ENCODE peak calls at places on chromosomes 16 and 17, in eight cellular contexts. X is CD8-positive, alpha-beta T cell; N is HFFc6; C is foreskin keratinocyte; A is activated B cell treated with CpG ODN at 0.5 μM for 24 hours; S is spleen; R is fibroblast of pulmonary artery; B is breast epithelium. W is an unnamed sample.

GRCh38 chr17:76145231-76146052 is 4.4 kb upstream of the FOXJ1 start:
- DNase-seq in B (no peak), X (peak), N (no peak), S (peak), R (no peak), C (no peak), A (no peak), W (no peak)

GRCh38 chr16:52561910-52562741 is 15.2 kb upstream of the TOX3 start:
- DNase-seq in B (no peak), N (no peak), R (no peak), S (no peak), C (no peak), X (no peak), A (no peak), W (no peak)

GRCh38 chr16:48409839-48410610 is 24.8 kb upstream of the SIAH1 start:
- DNase-seq in R (peak), S (no peak), N (peak), B (peak), X (no peak), C (peak), A (no peak), W (peak)

GRCh38 chr17:7922499-7923289 is 6.6 kb upstream of the RNF227 start:
- DNase-seq in X (peak), B (peak), C (no peak), N (peak), R (peak), S (peak), A (peak), W (peak)

GRCh38 chr17:64006361-64007088 is 8.4 kb downstream of the PRR29 start:
- DNase-seq in N (no peak), A (no peak), S (peak), X (peak), C (no peak), B (no peak), R (no peak), W (no peak)

GRCh38 chr17:77541995-77542394 is 401.2 kb downstream of the SEC14L1 start:
- DNase-seq in B (no peak), S (no peak), X (no peak), N (no peak), A (no peak), R (no peak), C (no peak), W (no peak)

GRCh38 chr17:64056269-64057005 is 36.0 kb upstream of the ICAM2 start:
- DNase-seq in C (no peak), B (peak), X (no peak), S (no peak), N (no peak), R (no peak), A (no peak), W (no peak)

GRCh38 chr17:37743875-37744632 is 805 bp downstream of the HNF1B start:
- DNase-seq in B (no peak), S (no peak), C (no peak), R (no peak), N (no peak), X (no peak), A (peak), W (no peak)

GRCh38 chr16:17555176-17555575 is 84.4 kb upstream of the XYLT1 start:
- DNase-seq in X (no peak), S (no peak), B (no peak), N (peak), R (peak), C (peak), A (no peak), W (peak)

GRCh38 chr17:57991537-57991936 is 3.5 kb upstream of the VEZF1 start:
- DNase-seq in N (no peak), C (no peak), X (no peak), S (no peak), B (no peak), A (no peak), R (no peak), W (no peak)

GRCh38 chr17:4881761-4882555 is 17.4 kb upstream of the C17orf107 start:
- DNase-seq in A (peak), X (peak), N (peak), S (peak), R (peak), B (peak), C (peak), W (peak)

GRCh38 chr17:56011406-56012131 is 141.7 kb upstream of the ANKFN1 start:
- DNase-seq in S (no peak), N (no peak), A (no peak), B (no peak), C (no peak), R (no peak), X (no peak), W (no peak)

GRCh38 chr17:51398128-51398525 is 137.8 kb downstream of the UTP18 start:
- DNase-seq in A (no peak), C (no peak), S (no peak), N (no peak), B (no peak), X (no peak), R (no peak), W (no peak)

GRCh38 chr16:2194852-2195315 is 1.5 kb downstream of the CASKIN1 start:
- DNase-seq in C (peak), R (peak), S (no peak), X (peak), N (peak), A (no peak), B (peak), W (peak)

GRCh38 chr17:8382052-8382879 is 727 bp downstream of the RPL26 start:
- DNase-seq in A (no peak), S (no peak), X (no peak), C (no peak), B (no peak), R (no peak), N (no peak), W (peak)

GRCh38 chr16:31489616-31490584 is 7.0 kb downstream of the SLC5A2 start:
- DNase-seq in N (no peak), R (no peak), B (no peak), X (no peak), A (no peak), S (no peak), C (no peak), W (no peak)

GRCh38 chr17:54864636-54865420 is 35.8 kb upstream of the TOM1L1 start:
- DNase-seq in B (no peak), R (no peak), N (no peak), A (no peak), X (no peak), C (no peak), S (no peak), W (no peak)

GRCh38 chr16:75251280-75252048 is at the start of gene BCAR1:
- DNase-seq in X (no peak), N (peak), B (peak), A (no peak), R (peak), S (peak), C (peak), W (peak)

GRCh38 chr16:4537376-4538066 is 1.1 kb downstream of the CDIP1 start:
- DNase-seq in B (peak), A (peak), C (peak), R (no peak), N (no peak), S (peak), X (no peak), W (no peak)

DNA sequence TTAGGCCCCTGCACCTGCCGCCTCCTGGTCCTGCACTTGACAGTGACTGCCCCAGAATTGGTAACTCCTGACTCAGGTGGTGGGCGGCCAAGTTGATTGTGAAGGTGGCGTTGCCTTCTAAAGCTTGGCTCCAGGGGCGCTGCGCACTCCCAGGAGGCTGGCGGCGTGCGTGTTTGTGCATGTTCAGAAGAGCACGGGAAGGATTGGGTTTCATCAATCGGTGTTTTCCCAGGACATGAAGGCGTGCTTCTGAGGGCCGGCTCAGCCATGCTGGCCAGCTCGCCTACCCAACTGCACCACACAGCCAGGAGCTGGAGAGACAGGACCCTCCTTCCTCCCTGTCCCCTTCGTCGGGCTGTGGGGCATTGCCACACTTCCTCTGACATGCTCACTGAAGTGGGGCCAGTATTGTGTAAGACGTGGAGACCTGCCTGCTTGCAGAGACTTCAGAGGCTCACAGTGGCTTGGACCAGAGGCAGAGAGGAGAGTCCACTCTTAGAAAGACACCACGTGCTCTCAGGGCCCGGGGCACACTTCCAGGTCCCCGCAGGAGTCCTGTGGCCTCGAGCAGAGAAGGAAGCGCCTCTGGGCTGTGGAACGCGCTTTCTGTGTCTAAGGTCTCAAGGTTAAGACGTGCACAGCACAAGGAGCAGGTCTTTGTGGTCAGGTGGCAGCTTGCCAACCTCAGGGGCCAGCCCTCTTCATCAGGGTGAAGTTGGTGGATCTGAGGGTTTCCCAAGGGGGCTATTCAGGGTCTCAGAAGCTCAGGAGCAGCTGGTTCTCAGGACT is 2.8 kb downstream of the RAB40C start:
- DNase-seq in S (peak), A (no peak), B (peak), C (peak), X (no peak), R (peak), N (no peak), W (peak)
- TF ChIP-seq CTCF in S (no peak), A (no peak), B (no peak), C (peak), X (no peak), R (no peak), N (no peak), W (no peak)

DNA sequence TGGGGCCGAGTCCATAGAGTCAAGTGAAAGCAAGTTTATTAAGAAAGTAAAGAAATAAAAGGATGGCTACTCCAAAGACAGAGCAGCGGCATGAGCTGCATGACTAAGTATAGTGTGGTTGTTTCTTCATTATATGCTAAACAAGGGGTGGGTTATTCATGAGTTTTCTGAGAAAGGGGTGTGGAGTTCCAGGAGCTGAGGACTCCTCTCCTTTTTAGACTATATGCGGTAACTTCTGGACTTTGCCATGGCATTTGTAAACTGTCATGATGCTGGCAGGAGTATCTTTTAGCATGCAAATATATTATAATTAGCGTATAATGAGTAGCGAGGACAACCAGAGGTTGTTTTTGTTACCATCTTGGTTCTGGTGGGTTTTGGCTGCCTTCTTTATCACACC is 820.0 kb downstream of the KCNJ2 start:
- DNase-seq in X (no peak), N (no peak), A (no peak), S (no peak), C (no peak), B (no peak), R (peak), W (no peak)
- TF ChIP-seq CTCF in X (no peak), N (no peak), A (no peak), S (no peak), C (no peak), B (no peak), R (no peak), W (no peak)

GRCh38 chr17:47821424-47822379 is at the start of gene OSBPL7:
- DNase-seq in C (peak), R (peak), A (peak), B (peak), N (peak), S (peak), X (peak), W (peak)
- TF ChIP-seq CTCF in C (peak), R (peak), A (no peak), B (no peak), N (peak), S (no peak), X (no peak), W (peak)

DNA sequence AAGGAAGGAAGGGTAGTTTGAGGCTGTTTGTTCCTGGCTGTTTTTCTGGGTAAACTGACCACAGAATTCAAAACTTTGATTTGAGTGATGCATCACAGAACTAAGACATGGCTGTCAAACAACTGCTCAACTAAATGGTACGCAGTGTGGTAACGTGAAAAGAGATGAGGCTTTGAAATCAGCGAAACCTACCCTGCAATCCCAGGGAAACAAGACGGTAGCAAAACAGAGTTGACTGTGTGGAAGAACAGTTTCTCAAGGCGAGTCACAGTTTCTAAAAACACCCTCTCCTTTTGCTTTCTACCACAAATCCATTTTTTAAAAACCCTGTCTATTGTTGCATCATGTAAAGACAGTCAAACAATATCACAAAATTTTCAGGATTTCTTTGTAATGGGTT is 156.0 kb upstream of the MAF start:
- DNase-seq in S (no peak), C (peak), X (no peak), R (no peak), A (no peak), N (no peak), B (no peak), W (no peak)
- TF ChIP-seq CTCF in S (no peak), C (no peak), X (no peak), R (no peak), A (no peak), N (no peak), B (no peak), W (no peak)

GRCh38 chr17:16353702-16354174 is 469 bp upstream of the CENPV start:
- DNase-seq in B (no peak), R (no peak), N (no peak), A (no peak), S (no peak), C (no peak), X (no peak), W (no peak)
- TF ChIP-seq CTCF in B (no peak), R (no peak), N (no peak), A (no peak), S (no peak), C (no peak), X (no peak), W (no peak)

DNA sequence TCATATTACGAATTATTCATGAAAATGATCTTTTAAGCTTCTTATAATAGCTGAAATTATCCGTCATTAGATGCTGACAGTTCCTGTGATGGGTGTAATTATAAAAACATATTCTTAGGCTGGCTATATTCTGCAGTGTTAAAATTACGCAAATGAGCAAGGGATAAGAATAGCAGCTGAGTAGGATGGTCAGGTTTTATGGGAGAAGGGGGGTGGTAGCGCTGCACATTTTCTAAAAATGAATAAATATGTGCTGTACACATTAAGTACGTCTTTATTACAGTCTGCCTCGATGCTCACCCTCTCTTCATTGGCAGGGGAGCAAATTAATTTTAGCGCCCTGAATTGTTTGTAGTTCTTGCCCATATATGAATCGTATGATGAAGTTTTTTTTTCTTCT is 244.2 kb downstream of the SNX29 start:
- DNase-seq in S (no peak), A (no peak), N (no peak), R (no peak), C (no peak), X (no peak), B (no peak), W (no peak)
- TF ChIP-seq CTCF in S (no peak), A (no peak), N (no peak), R (no peak), C (no peak), X (no peak), B (no peak), W (no peak)

GRCh38 chr16:66658860-66659190 is 37.7 kb downstream of the CMTM4 start:
- DNase-seq in X (no peak), S (no peak), B (no peak), C (no peak), A (no peak), R (no peak), N (no peak), W (no peak)

GRCh38 chr16:66661210-66661560 is 35.4 kb downstream of the CMTM4 start:
- DNase-seq in R (no peak), A (no peak), N (no peak), B (no peak), X (no peak), C (no peak), S (no peak), W (no peak)

GRCh38 chr16:66658143-66658859 is 38.2 kb downstream of the CMTM4 start:
- DNase-seq in B (no peak), N (no peak), C (no peak), R (no peak), S (no peak), X (no peak), A (no peak), W (no peak)

GRCh38 chr16:66662445-66663194 is 33.9 kb downstream of the CMTM4 start:
- DNase-seq in X (no peak), A (no peak), N (peak), C (no peak), R (peak), B (no peak), S (no peak), W (peak)

DNA sequence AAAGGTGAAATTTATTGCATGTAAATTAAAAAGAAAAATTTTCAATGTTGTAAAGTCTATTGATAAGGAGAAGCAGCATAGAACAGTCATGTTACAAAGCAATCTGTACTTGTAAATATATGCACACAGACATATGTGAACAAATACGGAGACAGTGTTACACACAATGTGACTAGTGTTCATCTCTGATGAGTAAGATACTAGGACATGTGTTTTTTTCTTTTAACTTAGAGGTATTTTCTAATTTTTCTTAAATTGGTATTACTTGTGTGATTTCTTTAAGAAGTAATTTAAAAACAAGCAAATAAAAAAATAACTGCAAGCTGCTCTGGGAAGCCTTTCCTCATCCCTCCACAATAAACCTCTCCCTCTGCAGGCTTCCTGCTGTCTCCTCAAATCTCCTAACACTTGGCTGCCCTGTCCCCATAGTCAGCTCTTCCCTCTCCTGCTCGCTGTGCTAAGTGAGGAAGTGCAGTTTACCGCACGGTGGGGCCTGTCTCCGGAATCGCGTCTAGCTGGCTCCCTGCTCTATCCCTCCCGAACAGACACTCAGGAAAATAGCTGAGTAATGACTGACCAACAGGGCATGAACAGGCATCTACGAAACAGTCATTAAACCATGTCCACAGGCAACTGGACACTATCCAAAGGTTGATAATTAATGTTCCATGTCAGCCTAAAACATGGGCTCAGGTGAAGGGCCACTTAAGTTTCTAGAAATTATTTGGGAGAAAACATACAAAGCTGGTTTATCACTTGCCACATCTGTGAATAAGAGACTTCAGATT is 35.9 kb downstream of the CMTM4 start:
- DNase-seq in R (peak), N (peak), A (no peak), X (no peak), C (peak), B (peak), S (peak), W (peak)
- TF ChIP-seq CTCF in R (peak), N (peak), A (no peak), X (no peak), C (peak), B (no peak), S (no peak), W (peak)

GRCh38 chr17:1143573-1143972 is 36.2 kb downstream of the ABR start:
- DNase-seq in X (no peak), C (no peak), B (no peak), R (peak), S (no peak), N (no peak), A (no peak), W (peak)
- TF ChIP-seq CTCF in X (no peak), C (no peak), B (no peak), R (no peak), S (no peak), N (no peak), A (no peak), W (no peak)

W was measured in choroid plexus epithelial cell.